ENCODE peak calls at places on chromosomes 3 and 15, in eight cellular contexts. H is A549, O is HCT116, M is GM12878, R is K562, T is HepG2, W is H1, K is endothelial cell of umbilical vein. F is an unnamed sample. For H3K4me1, the result is how much of the 10 kb centered on the place peaks cover.

GRCh38 chr3:113746955-113747718 is at the start of gene ATP6V1A:
- DNase-seq in H (peak), O (no peak), M (no peak), R (peak), T (peak), W (no peak), K (peak), F (peak)

GRCh38 chr15:77461486-77461885 is 40.8 kb downstream of the HMG20A start:
- DNase-seq in H (no peak), O (no peak), M (no peak), R (no peak), T (no peak), W (no peak), K (no peak), F (no peak)

GRCh38 chr15:90286678-90287077 is 21.2 kb downstream of the NGRN start:
- DNase-seq in H (peak), O (no peak), M (no peak), R (peak), T (peak), W (no peak), K (peak), F (peak)

GRCh38 chr3:73633916-73634344 is 9.2 kb upstream of the PDZRN3 start:
- DNase-seq in H (no peak), O (no peak), M (no peak), R (no peak), T (no peak), W (no peak), K (no peak), F (no peak)

GRCh38 chr15:64017082-64017588 is 29.1 kb downstream of the DAPK2 start:
- DNase-seq in H (peak), O (peak), M (no peak), R (no peak), T (peak), W (no peak), K (no peak), F (no peak)

GRCh38 chr3:30188713-30189112 is 417.7 kb upstream of the TGFBR2 start:
- DNase-seq in H (no peak), O (no peak), M (no peak), R (no peak), T (no peak), W (no peak), K (no peak), F (no peak)

GRCh38 chr3:38022887-38023709 is 6.3 kb downstream of the PLCD1 start:
- DNase-seq in H (no peak), O (no peak), M (no peak), R (no peak), T (no peak), W (no peak), K (no peak), F (no peak)

GRCh38 chr3:129416408-129416807 is 12.0 kb downstream of the EFCAB12 start:
- DNase-seq in H (no peak), O (no peak), M (no peak), R (no peak), T (no peak), W (no peak), K (no peak), F (no peak)

GRCh38 chr15:33132722-33133345 is 61.7 kb downstream of the FMN1 start:
- DNase-seq in H (peak), O (peak), M (no peak), R (peak), T (peak), W (peak), K (peak), F (peak)

GRCh38 chr3:37892917-37893595 is 31.4 kb downstream of the CTDSPL start:
- DNase-seq in H (no peak), O (no peak), M (no peak), R (no peak), T (peak), W (no peak), K (peak), F (peak)

GRCh38 chr3:171461087-171461917 is 1.1 kb upstream of the TNIK start:
- DNase-seq in H (peak), O (peak), M (no peak), R (peak), T (no peak), W (no peak), K (peak), F (no peak)

GRCh38 chr3:32410367-32411246 is 19.0 kb downstream of the CMTM7 start:
- DNase-seq in H (no peak), O (no peak), M (no peak), R (no peak), T (no peak), W (no peak), K (no peak), F (no peak)

GRCh38 chr3:69830147-69830546 is 90.9 kb downstream of the MITF start:
- DNase-seq in H (no peak), O (no peak), M (no peak), R (no peak), T (no peak), W (no peak), K (no peak), F (no peak)

GRCh38 chr15:89043031-89044002 is 44.9 kb upstream of the ABHD2 start:
- DNase-seq in H (no peak), O (no peak), M (no peak), R (no peak), T (no peak), W (no peak), K (no peak), F (no peak)

GRCh38 chr3:97960561-97961275 is 11.5 kb downstream of the RIOX2 start:
- DNase-seq in H (no peak), O (no peak), M (no peak), R (no peak), T (no peak), W (no peak), K (no peak), F (no peak)

GRCh38 chr3:36741285-36741684 is 23.1 kb downstream of the DCLK3 start:
- DNase-seq in H (no peak), O (no peak), M (no peak), R (no peak), T (no peak), W (no peak), K (no peak), F (no peak)

GRCh38 chr15:90620379-90621134 is 90.8 kb downstream of the CRTC3 start:
- DNase-seq in H (no peak), O (no peak), M (peak), R (peak), T (no peak), W (no peak), K (peak), F (no peak)

GRCh38 chr3:12986986-12987385 is 86.2 kb downstream of the IQSEC1 start:
- DNase-seq in H (no peak), O (no peak), M (no peak), R (no peak), T (no peak), W (no peak), K (no peak), F (no peak)

GRCh38 chr15:92751528-92751927 is 96.0 kb upstream of the FAM174B start:
- DNase-seq in H (no peak), O (no peak), M (no peak), R (no peak), T (no peak), W (no peak), K (no peak), F (no peak)

GRCh38 chr3:126557415-126557745 is 1.4 kb downstream of the C3orf22 start:
- DNase-seq in H (no peak), O (no peak), M (no peak), R (no peak), T (no peak), W (no peak), K (no peak), F (peak)

GRCh38 chr3:134065836-134066538 is 36.3 kb upstream of the SLCO2A1 start:
- DNase-seq in H (no peak), O (no peak), M (no peak), R (no peak), T (no peak), W (no peak), K (peak), F (no peak)

GRCh38 chr3:118267588-118267987 is 767.1 kb downstream of the IGSF11 start:
- DNase-seq in H (no peak), O (no peak), M (no peak), R (no peak), T (no peak), W (no peak), K (no peak), F (no peak)

GRCh38 chr3:172711457-172711800 is 562 bp upstream of the NCEH1 start:
- DNase-seq in H (peak), O (no peak), M (no peak), R (peak), T (peak), W (no peak), K (no peak), F (peak)
- H3K4me3 ChIP-seq in H (peak), O (peak), M (peak), R (peak), T (peak), W (peak), K (peak), F (peak)

DNA sequence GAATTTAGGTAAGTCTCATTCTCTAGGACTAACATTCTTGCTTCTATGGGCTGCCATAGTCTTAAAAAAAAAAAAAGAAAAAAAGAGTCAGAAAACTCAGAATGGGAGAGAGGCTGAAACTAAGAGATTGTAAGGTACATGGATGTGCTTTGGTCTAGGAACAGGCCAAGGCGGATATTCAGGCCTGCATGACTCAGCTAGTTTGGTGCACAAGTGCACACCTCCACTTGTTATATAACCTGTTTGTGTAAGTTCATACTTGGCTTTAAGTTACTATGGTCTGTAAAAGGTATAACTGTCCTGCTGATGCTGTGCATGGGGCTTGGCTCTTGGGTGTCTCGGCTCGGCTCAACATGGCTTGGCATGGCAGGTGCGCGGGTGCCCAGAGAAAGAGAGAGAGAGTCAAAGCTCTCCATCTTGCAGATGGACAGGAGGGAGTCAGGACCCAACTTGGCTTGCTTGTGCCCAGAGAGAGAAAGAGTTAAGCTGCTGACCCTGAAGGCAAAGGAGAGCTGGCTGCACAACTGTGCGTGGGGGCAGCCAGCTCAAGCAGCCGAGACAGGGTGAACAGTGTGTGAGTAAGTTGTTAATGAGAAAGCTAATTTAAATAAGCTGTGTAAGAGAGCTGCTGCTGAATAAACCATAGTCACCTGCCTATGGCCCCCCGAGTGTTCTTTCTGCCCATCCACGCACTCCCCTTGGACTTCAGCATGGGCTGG is 31.4 kb upstream of the CHRNB4 start:
- DNase-seq in H (no peak), O (no peak), M (no peak), R (peak), T (no peak), W (no peak), K (no peak), F (no peak)
- TF ChIP-seq MAX in H (no peak), O (no peak), M (no peak), R (no peak), T (no peak), W (no peak), K (no peak), F (no peak)

GRCh38 chr15:68204776-68205557 is at the start of gene CALML4:
- DNase-seq in H (no peak), O (no peak), M (no peak), R (no peak), T (peak), W (no peak), K (peak), F (no peak)

GRCh38 chr15:68207176-68207935 is 2.2 kb upstream of the CALML4 start:
- DNase-seq in H (no peak), O (no peak), M (no peak), R (no peak), T (no peak), W (no peak), K (no peak), F (no peak)

GRCh38 chr15:68205558-68205944 is 419 bp upstream of the CALML4 start:
- DNase-seq in H (no peak), O (no peak), M (no peak), R (no peak), T (no peak), W (no peak), K (no peak), F (no peak)

GRCh38 chr15:68206711-68207151 is 1.6 kb upstream of the CALML4 start:
- DNase-seq in H (no peak), O (no peak), M (no peak), R (no peak), T (no peak), W (no peak), K (no peak), F (no peak)

DNA sequence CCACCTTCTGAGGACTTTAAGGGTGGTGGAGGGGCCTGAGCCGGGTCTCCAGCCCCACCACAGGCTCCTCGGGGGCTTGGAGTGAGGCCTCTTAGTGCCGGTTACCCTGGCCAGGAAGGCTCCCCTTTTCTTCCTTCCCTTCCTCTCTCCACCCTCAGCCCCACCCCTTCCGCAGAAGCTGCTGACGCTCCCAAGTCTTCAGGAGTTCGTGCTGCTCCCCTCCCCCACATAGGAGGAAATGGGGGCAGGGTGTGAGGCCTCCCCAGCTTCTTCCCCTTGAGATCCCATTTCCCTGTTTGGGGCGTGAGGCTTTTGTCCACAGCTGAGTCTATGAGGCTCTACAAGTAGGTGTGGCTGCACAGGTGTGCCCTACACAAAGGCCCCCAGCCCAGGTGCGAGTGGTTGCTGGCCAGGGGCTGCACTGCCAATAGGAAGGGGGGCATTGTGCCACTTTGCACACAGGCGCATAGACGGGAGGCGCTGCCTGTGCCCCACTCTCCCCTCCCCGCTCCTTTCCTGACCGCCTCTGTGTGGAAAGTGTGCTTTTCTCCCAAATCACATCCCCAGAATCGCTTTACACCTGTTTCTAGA is 912 bp upstream of the CALML4 start:
- DNase-seq in H (no peak), O (no peak), M (no peak), R (peak), T (no peak), W (peak), K (peak), F (no peak)
- H3K4me1 ChIP-seq in H (under half), O (under half), M (under half), R (under half), T (under half), W (under half), K (under half), F (under half)

DNA sequence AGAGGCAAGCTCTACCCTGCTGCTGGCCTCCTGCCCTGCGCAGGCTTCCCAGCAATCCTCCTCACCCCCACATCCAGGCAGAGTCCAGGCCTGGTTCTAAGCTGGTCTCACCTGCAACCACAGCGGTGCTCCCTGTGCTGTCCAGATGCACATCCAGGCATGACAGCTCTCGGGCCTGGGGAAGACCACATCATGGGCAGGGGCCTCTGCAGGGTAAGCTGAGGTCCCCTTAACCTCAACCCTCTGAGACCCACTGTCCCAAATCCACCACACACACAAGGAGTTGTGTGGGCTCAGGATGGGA is 10.8 kb downstream of the PLA2G4D start:
- DNase-seq in H (no peak), O (no peak), M (no peak), R (no peak), T (no peak), W (no peak), K (no peak), F (no peak)
- H3K4me3 ChIP-seq in H (no peak), O (no peak), M (no peak), R (no peak), T (no peak), W (no peak), K (no peak), F (no peak)

GRCh38 chr3:157531301-157531660 is 28.1 kb upstream of the VEPH1 start:
- DNase-seq in H (no peak), O (no peak), M (no peak), R (no peak), T (no peak), W (no peak), K (peak), F (no peak)
- TF ChIP-seq MAX in H (no peak), O (no peak), M (no peak), R (no peak), T (no peak), W (no peak), K (no peak), F (no peak)

GRCh38 chr3:50321146-50321843 is 1.2 kb downstream of the HYAL2 start:
- DNase-seq in H (peak), O (peak), M (peak), R (peak), T (peak), W (peak), K (peak), F (peak)

GRCh38 chr3:50319872-50320625 is 2.5 kb downstream of the HYAL2 start:
- DNase-seq in H (no peak), O (no peak), M (no peak), R (no peak), T (no peak), W (no peak), K (peak), F (no peak)

GRCh38 chr3:50321844-50322385 is 630 bp downstream of the HYAL2 start:
- DNase-seq in H (no peak), O (no peak), M (no peak), R (no peak), T (peak), W (no peak), K (no peak), F (no peak)

GRCh38 chr3:50319181-50319871 is 3.2 kb downstream of the HYAL2 start:
- DNase-seq in H (no peak), O (no peak), M (no peak), R (no peak), T (no peak), W (no peak), K (no peak), F (no peak)

DNA sequence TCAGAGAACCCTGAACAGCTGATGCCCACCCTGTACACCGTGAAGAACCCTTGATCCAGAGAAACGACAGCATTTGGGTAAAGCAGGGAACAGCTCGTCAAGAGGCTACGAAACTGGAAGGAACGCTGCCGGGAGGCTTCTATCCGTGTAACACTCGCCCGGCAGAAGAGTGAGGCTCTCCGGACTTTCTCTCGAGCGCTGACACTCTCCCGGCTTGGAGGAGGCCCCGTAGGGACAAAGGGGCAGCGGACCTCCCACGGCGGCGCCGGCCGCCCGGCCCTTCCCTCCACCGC is 1.7 kb downstream of the HYAL2 start:
- DNase-seq in H (no peak), O (no peak), M (no peak), R (no peak), T (no peak), W (no peak), K (no peak), F (no peak)
- H3K4me1 ChIP-seq in H (under half), O (half or more), M (under half), R (half or more), T (half or more), W (under half), K (half or more), F (under half)

GRCh38 chr15:25773248-25773647 is 89.9 kb downstream of the ATP10A start:
- DNase-seq in H (no peak), O (no peak), M (no peak), R (no peak), T (peak), W (no peak), K (no peak), F (no peak)

GRCh38 chr15:25776071-25776740 is 86.9 kb downstream of the ATP10A start:
- DNase-seq in H (no peak), O (no peak), M (no peak), R (no peak), T (no peak), W (no peak), K (no peak), F (no peak)

GRCh38 chr15:25777047-25777446 is 86.1 kb downstream of the ATP10A start:
- DNase-seq in H (no peak), O (no peak), M (no peak), R (no peak), T (no peak), W (no peak), K (no peak), F (no peak)

GRCh38 chr15:25774871-25775270 is 88.3 kb downstream of the ATP10A start:
- DNase-seq in H (no peak), O (no peak), M (no peak), R (no peak), T (no peak), W (no peak), K (no peak), F (no peak)

DNA sequence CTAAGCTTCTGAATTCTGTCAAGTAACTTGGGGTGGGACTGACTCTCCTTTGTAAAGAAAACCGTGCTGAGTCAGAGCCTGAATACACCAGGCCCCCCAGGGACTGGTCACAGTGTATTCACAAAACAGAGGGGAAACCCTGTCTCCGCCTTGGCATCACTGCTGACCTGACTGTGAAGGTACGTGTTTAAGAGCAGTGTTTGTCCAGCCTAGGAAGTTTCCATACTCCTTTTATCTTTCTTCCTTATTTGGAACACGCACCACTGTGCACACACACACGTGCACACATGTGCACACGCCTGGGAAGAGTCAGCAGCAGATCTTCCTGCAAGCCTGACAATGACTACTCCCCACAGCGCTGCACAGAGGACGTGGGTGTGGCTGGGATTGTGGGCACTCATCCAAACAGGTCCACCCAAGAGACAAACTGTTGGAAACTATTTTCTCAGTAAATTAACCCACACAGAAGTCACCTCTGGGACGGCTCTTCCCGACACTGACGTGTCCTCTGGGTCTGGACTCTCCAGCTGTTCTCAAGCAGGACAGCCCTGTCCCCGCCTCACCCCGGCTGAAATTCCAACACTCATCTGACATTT is 87.7 kb downstream of the ATP10A start:
- DNase-seq in H (peak), O (no peak), M (peak), R (no peak), T (peak), W (no peak), K (no peak), F (no peak)
- H3K4me3 ChIP-seq in H (peak), O (no peak), M (no peak), R (no peak), T (no peak), W (no peak), K (no peak), F (no peak)

F was measured in SK-N-SH.